ENCODE peak calls at places on chromosome 4, in nine cellular contexts. One of them, this sample, is unnamed.

GRCh38 chr4:109319684-109320083 is 17.2 kb upstream of the COL25A1 start:
- DNase-seq in AG09319: no peak
- DNase-seq in body of pancreas: no peak
- DNase-seq in WERI-Rb-1: no peak
- DNase-seq in astrocyte of the spinal cord: no peak
- DNase-seq in upper lobe of left lung: no peak
- DNase-seq in cardiac muscle cell: no peak
- DNase-seq in endothelial cell: no peak
- DNase-seq in cardiac fibroblast: no peak
- DNase-seq in this sample: no peak

GRCh38 chr4:14528921-14529320 is 473.4 kb upstream of the CPEB2 start:
- DNase-seq in AG09319: no peak
- DNase-seq in body of pancreas: no peak
- DNase-seq in WERI-Rb-1: no peak
- DNase-seq in astrocyte of the spinal cord: no peak
- DNase-seq in upper lobe of left lung: no peak
- DNase-seq in cardiac muscle cell: no peak
- DNase-seq in endothelial cell: no peak
- DNase-seq in cardiac fibroblast: no peak
- DNase-seq in this sample: no peak

GRCh38 chr4:23839279-23839678 is 50.6 kb downstream of the PPARGC1A start:
- DNase-seq in AG09319: no peak
- DNase-seq in body of pancreas: no peak
- DNase-seq in WERI-Rb-1: no peak
- DNase-seq in astrocyte of the spinal cord: no peak
- DNase-seq in upper lobe of left lung: no peak
- DNase-seq in cardiac muscle cell: no peak
- DNase-seq in endothelial cell: no peak
- DNase-seq in cardiac fibroblast: no peak
- DNase-seq in this sample: no peak

GRCh38 chr4:36281384-36282106 is at the start of gene DTHD1:
- DNase-seq in AG09319: no peak
- DNase-seq in body of pancreas: no peak
- DNase-seq in WERI-Rb-1: no peak
- DNase-seq in astrocyte of the spinal cord: no peak
- DNase-seq in upper lobe of left lung: no peak
- DNase-seq in cardiac muscle cell: no peak
- DNase-seq in endothelial cell: no peak
- DNase-seq in cardiac fibroblast: no peak
- DNase-seq in this sample: no peak

GRCh38 chr4:3211866-3212265 is 37.1 kb upstream of the MSANTD1 start:
- DNase-seq in AG09319: no peak
- DNase-seq in body of pancreas: peak; percentile 2
- DNase-seq in WERI-Rb-1: no peak
- DNase-seq in astrocyte of the spinal cord: no peak
- DNase-seq in upper lobe of left lung: no peak
- DNase-seq in cardiac muscle cell: no peak
- DNase-seq in endothelial cell: no peak
- DNase-seq in cardiac fibroblast: no peak
- DNase-seq in this sample: no peak

GRCh38 chr4:32472918-32473317 is 1752.7 kb downstream of the PCDH7 start:
- DNase-seq in AG09319: no peak
- DNase-seq in body of pancreas: no peak
- DNase-seq in WERI-Rb-1: no peak
- DNase-seq in astrocyte of the spinal cord: no peak
- DNase-seq in upper lobe of left lung: no peak
- DNase-seq in cardiac muscle cell: no peak
- DNase-seq in endothelial cell: no peak
- DNase-seq in cardiac fibroblast: no peak
- DNase-seq in this sample: no peak

GRCh38 chr4:4762909-4763814 is 96.3 kb upstream of the MSX1 start:
- DNase-seq in AG09319: peak; percentile 80
- DNase-seq in body of pancreas: no peak
- DNase-seq in WERI-Rb-1: peak; percentile 76
- DNase-seq in astrocyte of the spinal cord: peak; percentile 86
- DNase-seq in upper lobe of left lung: no peak
- DNase-seq in cardiac muscle cell: peak; percentile 63
- DNase-seq in endothelial cell: peak; percentile 11
- DNase-seq in cardiac fibroblast: peak; percentile 55
- DNase-seq in this sample: no peak

GRCh38 chr4:179858221-179858620 is 2385.0 kb upstream of the TENM3 start:
- DNase-seq in AG09319: no peak
- DNase-seq in body of pancreas: no peak
- DNase-seq in WERI-Rb-1: no peak
- DNase-seq in astrocyte of the spinal cord: no peak
- DNase-seq in upper lobe of left lung: no peak
- DNase-seq in cardiac muscle cell: no peak
- DNase-seq in endothelial cell: no peak
- DNase-seq in cardiac fibroblast: no peak
- DNase-seq in this sample: no peak

GRCh38 chr4:8093587-8094274 is 64.9 kb downstream of the ABLIM2 start:
- DNase-seq in AG09319: no peak
- DNase-seq in body of pancreas: no peak
- DNase-seq in WERI-Rb-1: no peak
- DNase-seq in astrocyte of the spinal cord: no peak
- DNase-seq in upper lobe of left lung: no peak
- DNase-seq in cardiac muscle cell: no peak
- DNase-seq in endothelial cell: no peak
- DNase-seq in cardiac fibroblast: no peak
- DNase-seq in this sample: no peak

GRCh38 chr4:108045687-108046024 is 56.0 kb downstream of the HADH start:
- DNase-seq in AG09319: no peak
- DNase-seq in body of pancreas: peak; percentile 76
- DNase-seq in WERI-Rb-1: no peak
- DNase-seq in astrocyte of the spinal cord: peak; percentile 29
- DNase-seq in upper lobe of left lung: no peak
- DNase-seq in cardiac muscle cell: no peak
- DNase-seq in endothelial cell: no peak
- DNase-seq in cardiac fibroblast: peak; percentile 37
- DNase-seq in this sample: no peak

GRCh38 chr4:143025111-143025704 is 159.5 kb upstream of the USP38 start:
- DNase-seq in AG09319: peak; percentile 4
- DNase-seq in body of pancreas: peak; percentile 22
- DNase-seq in WERI-Rb-1: peak; percentile 35
- DNase-seq in astrocyte of the spinal cord: peak; percentile 65
- DNase-seq in upper lobe of left lung: no peak
- DNase-seq in cardiac muscle cell: peak; percentile 10
- DNase-seq in endothelial cell: peak; percentile 26
- DNase-seq in cardiac fibroblast: peak; percentile 31
- DNase-seq in this sample: no peak
- TF ChIP-seq CTCF in AG09319: peak; percentile 22
- TF ChIP-seq CTCF in body of pancreas: no peak
- TF ChIP-seq CTCF in WERI-Rb-1: peak; percentile 58
- TF ChIP-seq CTCF in astrocyte of the spinal cord: peak; percentile 29
- TF ChIP-seq CTCF in upper lobe of left lung: no peak
- TF ChIP-seq CTCF in cardiac muscle cell: peak; percentile 15
- TF ChIP-seq CTCF in endothelial cell: no peak
- TF ChIP-seq CTCF in cardiac fibroblast: peak; percentile 35
- TF ChIP-seq CTCF in this sample: no peak

GRCh38 chr4:111108138-111108537 is 485.3 kb upstream of the PITX2 start:
- DNase-seq in AG09319: no peak
- DNase-seq in body of pancreas: no peak
- DNase-seq in WERI-Rb-1: no peak
- DNase-seq in astrocyte of the spinal cord: no peak
- DNase-seq in upper lobe of left lung: no peak
- DNase-seq in cardiac muscle cell: no peak
- DNase-seq in endothelial cell: no peak
- DNase-seq in cardiac fibroblast: no peak
- DNase-seq in this sample: no peak

GRCh38 chr4:111113591-111113990 is 490.7 kb upstream of the PITX2 start:
- DNase-seq in AG09319: no peak
- DNase-seq in body of pancreas: no peak
- DNase-seq in WERI-Rb-1: no peak
- DNase-seq in astrocyte of the spinal cord: no peak
- DNase-seq in upper lobe of left lung: no peak
- DNase-seq in cardiac muscle cell: no peak
- DNase-seq in endothelial cell: no peak
- DNase-seq in cardiac fibroblast: no peak
- DNase-seq in this sample: no peak
- TF ChIP-seq CTCF in AG09319: no peak
- TF ChIP-seq CTCF in body of pancreas: no peak
- TF ChIP-seq CTCF in WERI-Rb-1: no peak
- TF ChIP-seq CTCF in astrocyte of the spinal cord: no peak
- TF ChIP-seq CTCF in upper lobe of left lung: no peak
- TF ChIP-seq CTCF in cardiac muscle cell: no peak
- TF ChIP-seq CTCF in endothelial cell: no peak
- TF ChIP-seq CTCF in cardiac fibroblast: no peak
- TF ChIP-seq CTCF in this sample: no peak

DNA sequence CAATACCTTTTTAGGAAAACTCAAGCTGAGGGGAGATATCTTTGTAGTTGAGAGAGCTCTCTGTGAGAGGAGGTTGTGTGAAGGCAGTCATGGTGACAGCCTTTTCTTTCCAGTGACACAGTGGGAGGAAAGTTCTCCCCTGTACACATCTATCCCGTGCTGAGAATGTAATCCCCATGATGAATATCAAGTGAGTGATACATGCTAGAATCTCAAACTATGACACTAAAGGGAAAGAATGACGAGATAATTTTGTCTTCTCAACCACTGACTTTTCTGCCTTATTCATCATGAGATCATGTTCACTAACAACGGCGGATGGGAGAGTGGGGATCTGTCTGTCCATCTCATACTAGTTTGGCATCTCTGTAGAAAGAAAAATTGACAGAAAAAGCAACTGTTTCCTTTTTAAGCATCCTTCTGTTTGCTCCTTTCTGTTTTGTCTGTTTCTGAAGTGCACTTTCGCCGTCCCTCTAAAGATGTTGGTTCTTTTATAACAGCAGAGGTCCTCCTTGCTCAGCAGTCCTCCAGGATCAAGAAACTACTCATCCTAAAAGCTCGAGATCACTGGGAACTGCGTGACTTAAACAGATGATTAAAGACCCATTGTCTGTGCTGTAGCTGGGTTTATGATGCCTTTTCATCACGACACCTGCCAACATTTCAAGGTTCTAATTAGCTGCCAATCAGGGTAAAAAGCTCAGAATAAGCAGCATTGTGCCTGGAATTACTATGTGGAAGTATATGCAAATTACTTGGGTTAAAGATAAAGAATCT is 137.6 kb downstream of the DCK start:
- DNase-seq in AG09319: no peak
- DNase-seq in body of pancreas: no peak
- DNase-seq in WERI-Rb-1: peak; percentile 11
- DNase-seq in astrocyte of the spinal cord: peak; percentile 67
- DNase-seq in upper lobe of left lung: no peak
- DNase-seq in cardiac muscle cell: no peak
- DNase-seq in endothelial cell: no peak
- DNase-seq in cardiac fibroblast: peak; percentile 52
- DNase-seq in this sample: no peak
- TF ChIP-seq CTCF in AG09319: peak; percentile 48
- TF ChIP-seq CTCF in body of pancreas: no peak
- TF ChIP-seq CTCF in WERI-Rb-1: no peak
- TF ChIP-seq CTCF in astrocyte of the spinal cord: peak; percentile 30
- TF ChIP-seq CTCF in upper lobe of left lung: no peak
- TF ChIP-seq CTCF in cardiac muscle cell: no peak
- TF ChIP-seq CTCF in endothelial cell: no peak
- TF ChIP-seq CTCF in cardiac fibroblast: no peak
- TF ChIP-seq CTCF in this sample: no peak

GRCh38 chr4:15675363-15675762 is 6.3 kb upstream of the FAM200B start:
- DNase-seq in AG09319: no peak
- DNase-seq in body of pancreas: no peak
- DNase-seq in WERI-Rb-1: no peak
- DNase-seq in astrocyte of the spinal cord: no peak
- DNase-seq in upper lobe of left lung: no peak
- DNase-seq in cardiac muscle cell: no peak
- DNase-seq in endothelial cell: no peak
- DNase-seq in cardiac fibroblast: no peak
- DNase-seq in this sample: no peak
- TF ChIP-seq CTCF in AG09319: no peak
- TF ChIP-seq CTCF in body of pancreas: no peak
- TF ChIP-seq CTCF in WERI-Rb-1: no peak
- TF ChIP-seq CTCF in astrocyte of the spinal cord: no peak
- TF ChIP-seq CTCF in upper lobe of left lung: no peak
- TF ChIP-seq CTCF in cardiac muscle cell: no peak
- TF ChIP-seq CTCF in endothelial cell: no peak
- TF ChIP-seq CTCF in cardiac fibroblast: no peak
- TF ChIP-seq CTCF in this sample: no peak

GRCh38 chr4:116180056-116180690 is 905.2 kb downstream of the TRAM1L1 start:
- DNase-seq in AG09319: no peak
- DNase-seq in body of pancreas: no peak
- DNase-seq in WERI-Rb-1: no peak
- DNase-seq in astrocyte of the spinal cord: peak; percentile 15
- DNase-seq in upper lobe of left lung: no peak
- DNase-seq in cardiac muscle cell: no peak
- DNase-seq in endothelial cell: no peak
- DNase-seq in cardiac fibroblast: peak; percentile 3
- DNase-seq in this sample: no peak
- TF ChIP-seq CTCF in AG09319: no peak
- TF ChIP-seq CTCF in body of pancreas: peak; percentile 7
- TF ChIP-seq CTCF in WERI-Rb-1: peak; percentile 49
- TF ChIP-seq CTCF in astrocyte of the spinal cord: peak; percentile 51
- TF ChIP-seq CTCF in upper lobe of left lung: no peak
- TF ChIP-seq CTCF in cardiac muscle cell: no peak
- TF ChIP-seq CTCF in endothelial cell: peak; percentile 34
- TF ChIP-seq CTCF in cardiac fibroblast: peak; percentile 17
- TF ChIP-seq CTCF in this sample: no peak

DNA sequence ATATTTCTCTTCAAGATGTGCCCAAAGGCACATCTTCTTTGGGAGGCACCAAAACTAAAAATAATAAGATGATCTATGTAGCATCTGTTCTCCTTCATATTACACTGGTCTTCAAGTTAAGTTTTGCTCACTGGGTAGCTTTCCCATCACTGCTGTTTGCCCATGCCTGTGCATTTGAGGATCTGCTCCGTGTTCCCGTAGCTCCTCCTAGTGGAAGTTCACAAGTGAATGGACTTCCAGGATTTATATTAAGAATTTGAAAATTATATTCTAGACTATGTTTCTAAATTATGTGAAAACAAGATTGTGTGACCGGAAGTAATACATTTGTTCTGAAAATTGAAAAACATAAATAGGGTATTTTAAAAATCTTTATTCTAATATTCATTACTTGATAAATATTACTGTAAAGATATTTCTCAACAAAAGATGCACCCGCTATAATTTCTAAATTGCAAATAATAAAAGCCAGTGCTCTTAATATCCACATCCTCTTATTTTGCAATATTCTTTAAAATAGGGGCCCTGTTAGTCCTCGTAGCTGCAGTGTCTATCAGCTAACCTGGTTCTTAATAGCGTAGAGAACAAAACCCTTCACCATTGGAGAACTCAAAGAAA is 147.7 kb downstream of the RBM46 start:
- DNase-seq in AG09319: peak; percentile 27
- DNase-seq in body of pancreas: peak; percentile 15
- DNase-seq in WERI-Rb-1: peak; percentile 42
- DNase-seq in astrocyte of the spinal cord: peak; percentile 14
- DNase-seq in upper lobe of left lung: no peak
- DNase-seq in cardiac muscle cell: peak; percentile 52
- DNase-seq in endothelial cell: peak; percentile 33
- DNase-seq in cardiac fibroblast: peak; percentile 72
- DNase-seq in this sample: no peak
- TF ChIP-seq CTCF in AG09319: peak; percentile 70
- TF ChIP-seq CTCF in body of pancreas: no peak
- TF ChIP-seq CTCF in WERI-Rb-1: peak; percentile 63
- TF ChIP-seq CTCF in astrocyte of the spinal cord: peak; percentile 34
- TF ChIP-seq CTCF in upper lobe of left lung: no peak
- TF ChIP-seq CTCF in cardiac muscle cell: peak; percentile 46
- TF ChIP-seq CTCF in endothelial cell: peak; percentile 36
- TF ChIP-seq CTCF in cardiac fibroblast: peak; percentile 52
- TF ChIP-seq CTCF in this sample: no peak

DNA sequence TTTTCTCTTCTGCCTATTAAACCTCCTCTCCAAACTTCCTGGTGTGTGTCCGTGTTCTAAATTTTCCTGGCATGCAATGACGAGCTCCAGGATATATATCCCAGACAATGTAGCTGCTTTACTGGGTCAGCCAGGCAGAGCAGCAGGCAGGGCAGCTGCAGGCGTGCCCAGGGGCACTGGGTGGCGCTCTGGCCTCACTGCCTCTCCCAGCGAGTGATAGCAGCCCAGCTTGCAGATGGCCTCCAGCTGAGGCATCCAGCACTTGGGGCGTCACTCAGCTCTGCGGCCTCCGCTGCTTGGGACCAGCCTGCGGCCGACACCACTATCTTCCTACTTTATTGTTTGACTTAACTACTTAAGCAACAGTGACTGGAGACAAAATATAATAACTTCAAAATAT is 23.0 kb upstream of the UBA6 start:
- DNase-seq in AG09319: no peak
- DNase-seq in body of pancreas: no peak
- DNase-seq in WERI-Rb-1: no peak
- DNase-seq in astrocyte of the spinal cord: no peak
- DNase-seq in upper lobe of left lung: peak; percentile 62
- DNase-seq in cardiac muscle cell: no peak
- DNase-seq in endothelial cell: no peak
- DNase-seq in cardiac fibroblast: no peak
- DNase-seq in this sample: no peak
- TF ChIP-seq CTCF in AG09319: no peak
- TF ChIP-seq CTCF in body of pancreas: no peak
- TF ChIP-seq CTCF in WERI-Rb-1: peak; percentile 43
- TF ChIP-seq CTCF in astrocyte of the spinal cord: no peak
- TF ChIP-seq CTCF in upper lobe of left lung: no peak
- TF ChIP-seq CTCF in cardiac muscle cell: peak; percentile 20
- TF ChIP-seq CTCF in endothelial cell: no peak
- TF ChIP-seq CTCF in cardiac fibroblast: no peak
- TF ChIP-seq CTCF in this sample: no peak